ENCODE peak calls at places on chromosomes 3 and 15, in four cellular contexts. One of them, this sample, is unnamed.

GRCh38 chr3:13011369-13012227 is 61.6 kb downstream of the IQSEC1 start:
- DNase-seq in fibroblast of lung: no peak
- DNase-seq in IMR-90: no peak
- DNase-seq in GM23248: no peak
- DNase-seq in this sample: no peak

GRCh38 chr3:42707620-42708355 is 5.2 kb upstream of the HHATL start:
- DNase-seq in fibroblast of lung: no peak
- DNase-seq in GM23248: no peak
- DNase-seq in IMR-90: no peak
- DNase-seq in this sample: no peak

GRCh38 chr3:146131616-146132410 is 29.2 kb downstream of the PLOD2 start:
- DNase-seq in GM23248: peak; percentile 92
- DNase-seq in fibroblast of lung: peak; percentile 98
- DNase-seq in IMR-90: peak; percentile 91
- DNase-seq in this sample: peak; percentile 51

GRCh38 chr15:101207867-101208288 is 44.0 kb downstream of the CHSY1 start:
- DNase-seq in IMR-90: peak; percentile 86
- DNase-seq in GM23248: peak; percentile 85
- DNase-seq in fibroblast of lung: peak; percentile 73
- DNase-seq in this sample: peak; percentile 68

GRCh38 chr3:12885585-12885934 is 44.2 kb upstream of the RPL32 start:
- DNase-seq in fibroblast of lung: no peak
- DNase-seq in IMR-90: no peak
- DNase-seq in GM23248: no peak
- DNase-seq in this sample: no peak

GRCh38 chr15:40441012-40441735 is 421 bp downstream of the BAHD1 start:
- DNase-seq in fibroblast of lung: no peak
- DNase-seq in IMR-90: no peak
- DNase-seq in GM23248: peak; percentile 43
- DNase-seq in this sample: no peak

GRCh38 chr15:67176195-67176971 is 78.1 kb downstream of the AAGAB start:
- DNase-seq in IMR-90: no peak
- DNase-seq in fibroblast of lung: no peak
- DNase-seq in GM23248: no peak
- DNase-seq in this sample: no peak

GRCh38 chr3:159947220-159947619 is 41.4 kb upstream of the IL12A start:
- DNase-seq in fibroblast of lung: peak; percentile 96
- DNase-seq in IMR-90: peak; percentile 94
- DNase-seq in GM23248: peak; percentile 85
- DNase-seq in this sample: peak; percentile 11

GRCh38 chr15:74400915-74401757 is 32.6 kb downstream of the SEMA7A start:
- DNase-seq in GM23248: peak; percentile 41
- DNase-seq in IMR-90: no peak
- DNase-seq in fibroblast of lung: peak; percentile 54
- DNase-seq in this sample: peak; percentile 83

GRCh38 chr3:13071695-13072094 is 1.5 kb downstream of the IQSEC1 start:
- DNase-seq in fibroblast of lung: no peak
- DNase-seq in IMR-90: no peak
- DNase-seq in GM23248: no peak
- DNase-seq in this sample: no peak

GRCh38 chr3:119514637-119515036 is 16.3 kb downstream of the TIMMDC1 start:
- DNase-seq in fibroblast of lung: no peak
- DNase-seq in GM23248: no peak
- DNase-seq in IMR-90: no peak
- DNase-seq in this sample: no peak

GRCh38 chr3:123876858-123877257 is 7.3 kb downstream of the MYLK start:
- DNase-seq in GM23248: no peak
- DNase-seq in IMR-90: no peak
- DNase-seq in fibroblast of lung: no peak
- DNase-seq in this sample: no peak

GRCh38 chr3:195768414-195768813 is 43.3 kb downstream of the MUC4 start:
- DNase-seq in GM23248: no peak
- DNase-seq in fibroblast of lung: no peak
- DNase-seq in IMR-90: no peak
- DNase-seq in this sample: no peak

GRCh38 chr3:195154793-195155535 is 116.0 kb downstream of the XXYLT1 start:
- DNase-seq in GM23248: peak; percentile 85
- DNase-seq in fibroblast of lung: peak; percentile 98
- DNase-seq in IMR-90: peak; percentile 97
- DNase-seq in this sample: peak; percentile 84

GRCh38 chr3:179769411-179770247 is 116.8 kb downstream of the USP13 start:
- DNase-seq in fibroblast of lung: no peak
- DNase-seq in IMR-90: no peak
- DNase-seq in GM23248: no peak
- DNase-seq in this sample: no peak

GRCh38 chr3:124467980-124468902 is 262.0 kb upstream of the UMPS start:
- DNase-seq in fibroblast of lung: peak; percentile 26
- DNase-seq in IMR-90: peak; percentile 40
- DNase-seq in GM23248: peak; percentile 51
- DNase-seq in this sample: peak; percentile 24

GRCh38 chr3:25257026-25257425 is 171.0 kb upstream of the RARB start:
- DNase-seq in GM23248: no peak
- DNase-seq in IMR-90: no peak
- DNase-seq in fibroblast of lung: peak; percentile 89
- DNase-seq in this sample: peak; percentile 1

GRCh38 chr3:36418296-36418695 is 38.0 kb downstream of the STAC start:
- DNase-seq in fibroblast of lung: peak; percentile 50
- DNase-seq in IMR-90: no peak
- DNase-seq in GM23248: peak; percentile 48
- DNase-seq in this sample: peak; percentile 19

GRCh38 chr3:15812183-15812582 is 14.4 kb upstream of the ANKRD28 start:
- DNase-seq in IMR-90: peak; percentile 36
- DNase-seq in fibroblast of lung: no peak
- DNase-seq in GM23248: peak; percentile 65
- DNase-seq in this sample: peak; percentile 15

GRCh38 chr15:73983211-73983727 is 8.8 kb downstream of the STOML1 start:
- DNase-seq in fibroblast of lung: peak; percentile 81
- DNase-seq in GM23248: peak; percentile 94
- DNase-seq in IMR-90: peak; percentile 77
- DNase-seq in this sample: peak; percentile 88

GRCh38 chr3:193910886-193911738 is 224.8 kb upstream of the HES1 start:
- DNase-seq in fibroblast of lung: no peak
- DNase-seq in GM23248: no peak
- DNase-seq in IMR-90: no peak
- DNase-seq in this sample: no peak

GRCh38 chr15:74245342-74245931 is 9.3 kb downstream of the CCDC33 start:
- DNase-seq in GM23248: peak; percentile 20
- DNase-seq in IMR-90: no peak
- DNase-seq in fibroblast of lung: no peak
- DNase-seq in this sample: no peak

GRCh38 chr15:80958818-80959495 is 30.7 kb downstream of the MESD start:
- DNase-seq in fibroblast of lung: no peak
- DNase-seq in GM23248: no peak
- DNase-seq in IMR-90: no peak
- DNase-seq in this sample: no peak

GRCh38 chr3:39449796-39450195 is 17.7 kb upstream of the MOBP start:
- DNase-seq in fibroblast of lung: no peak
- DNase-seq in IMR-90: no peak
- DNase-seq in GM23248: no peak
- DNase-seq in this sample: no peak

GRCh38 chr3:9600597-9600996 is 47.0 kb upstream of the LHFPL4 start:
- DNase-seq in GM23248: peak; percentile 34
- DNase-seq in fibroblast of lung: peak; percentile 6
- DNase-seq in IMR-90: no peak
- DNase-seq in this sample: no peak

GRCh38 chr3:9398715-9399708 is 1.6 kb downstream of the SETD5 start:
- DNase-seq in GM23248: peak; percentile 78
- DNase-seq in IMR-90: peak; percentile 66
- DNase-seq in fibroblast of lung: peak; percentile 54
- DNase-seq in this sample: peak; percentile 57

GRCh38 chr3:15527031-15527459 is 5.5 kb upstream of the COLQ start:
- DNase-seq in IMR-90: peak; percentile 30
- DNase-seq in fibroblast of lung: peak; percentile 7
- DNase-seq in GM23248: no peak
- DNase-seq in this sample: no peak

GRCh38 chr3:127722928-127723603 is 50.3 kb downstream of the ABTB1 start:
- DNase-seq in fibroblast of lung: no peak
- DNase-seq in IMR-90: peak; percentile 25
- DNase-seq in GM23248: peak; percentile 49
- DNase-seq in this sample: no peak

GRCh38 chr15:78050441-78050809 is 27.1 kb downstream of the TBC1D2B start:
- DNase-seq in fibroblast of lung: peak; percentile 56
- DNase-seq in GM23248: peak; percentile 51
- DNase-seq in IMR-90: no peak
- DNase-seq in this sample: no peak

GRCh38 chr3:170180107-170180951 is 1.2 kb downstream of the PHC3 start:
- DNase-seq in fibroblast of lung: peak; percentile 18
- DNase-seq in IMR-90: peak; percentile 42
- DNase-seq in GM23248: peak; percentile 46
- DNase-seq in this sample: peak; percentile 35

GRCh38 chr3:134803051-134803505 is 8.0 kb downstream of the EPHB1 start:
- DNase-seq in fibroblast of lung: no peak
- DNase-seq in GM23248: no peak
- DNase-seq in IMR-90: no peak
- DNase-seq in this sample: no peak

GRCh38 chr15:77944002-77944867 is 133.3 kb downstream of the TBC1D2B start:
- DNase-seq in fibroblast of lung: peak; percentile 83
- DNase-seq in IMR-90: peak; percentile 56
- DNase-seq in GM23248: peak; percentile 93
- DNase-seq in this sample: peak; percentile 52

GRCh38 chr3:14948609-14949038 is 1.2 kb downstream of the NR2C2 start:
- DNase-seq in GM23248: no peak
- DNase-seq in IMR-90: no peak
- DNase-seq in fibroblast of lung: no peak
- DNase-seq in this sample: no peak

GRCh38 chr3:170278632-170279031 is 56.4 kb downstream of the PRKCI start:
- DNase-seq in fibroblast of lung: no peak
- DNase-seq in GM23248: no peak
- DNase-seq in IMR-90: no peak
- DNase-seq in this sample: no peak

GRCh38 chr15:25733036-25733855 is 129.9 kb downstream of the ATP10A start:
- DNase-seq in GM23248: no peak
- DNase-seq in fibroblast of lung: no peak
- DNase-seq in IMR-90: no peak
- DNase-seq in this sample: no peak

GRCh38 chr15:25728816-25729215 is 134.3 kb downstream of the ATP10A start:
- DNase-seq in fibroblast of lung: no peak
- DNase-seq in IMR-90: no peak
- DNase-seq in GM23248: no peak
- DNase-seq in this sample: no peak

GRCh38 chr15:25731411-25731810 is 131.7 kb downstream of the ATP10A start:
- DNase-seq in GM23248: no peak
- DNase-seq in fibroblast of lung: no peak
- DNase-seq in IMR-90: no peak
- DNase-seq in this sample: no peak

GRCh38 chr15:25732191-25732590 is 130.9 kb downstream of the ATP10A start:
- DNase-seq in IMR-90: no peak
- DNase-seq in fibroblast of lung: no peak
- DNase-seq in GM23248: no peak
- DNase-seq in this sample: no peak

DNA sequence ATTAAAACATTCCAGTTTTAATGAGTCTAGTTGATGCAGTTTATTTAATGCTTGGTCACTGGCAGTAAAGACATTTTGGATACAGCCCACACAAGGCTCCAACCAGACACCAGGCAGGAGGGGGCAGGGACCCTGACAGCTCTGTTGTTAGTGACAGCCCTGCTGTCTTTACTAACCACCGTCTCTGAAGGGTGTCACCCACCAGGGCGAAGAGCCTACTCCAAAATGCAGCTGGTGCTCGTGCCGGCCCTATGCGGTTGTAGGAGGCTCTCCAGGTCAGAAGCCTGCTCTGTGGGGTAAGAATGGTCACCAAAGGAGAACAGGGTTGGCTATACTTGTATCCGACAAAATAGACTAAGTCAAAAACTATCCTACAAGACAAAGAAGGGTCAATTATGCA is 132.2 kb downstream of the ATP10A start:
- DNase-seq in GM23248: no peak
- DNase-seq in fibroblast of lung: no peak
- DNase-seq in IMR-90: no peak
- DNase-seq in this sample: no peak
- H2AFZ ChIP-seq in GM23248: no peak overlapping the region
- H2AFZ ChIP-seq in fibroblast of lung: no peak overlapping the region
- H2AFZ ChIP-seq in IMR-90: no peak overlapping the region
- H2AFZ ChIP-seq in this sample: no peak overlapping the region

GRCh38 chr3:112781611-112782010 is 65.1 kb downstream of the CD200R1L start:
- DNase-seq in fibroblast of lung: peak; percentile 49
- DNase-seq in GM23248: peak; percentile 39
- DNase-seq in IMR-90: peak; percentile 68
- DNase-seq in this sample: peak; percentile 33
- H3K4me1 ChIP-seq in fibroblast of lung: peaks cover 31% of the 10 kb centered on the region
- H3K4me1 ChIP-seq in GM23248: peaks cover 56% of the 10 kb centered on the region
- H3K4me1 ChIP-seq in IMR-90: peaks cover 25% of the 10 kb centered on the region
- H3K4me1 ChIP-seq in this sample: peaks cover 34% of the 10 kb centered on the region

DNA sequence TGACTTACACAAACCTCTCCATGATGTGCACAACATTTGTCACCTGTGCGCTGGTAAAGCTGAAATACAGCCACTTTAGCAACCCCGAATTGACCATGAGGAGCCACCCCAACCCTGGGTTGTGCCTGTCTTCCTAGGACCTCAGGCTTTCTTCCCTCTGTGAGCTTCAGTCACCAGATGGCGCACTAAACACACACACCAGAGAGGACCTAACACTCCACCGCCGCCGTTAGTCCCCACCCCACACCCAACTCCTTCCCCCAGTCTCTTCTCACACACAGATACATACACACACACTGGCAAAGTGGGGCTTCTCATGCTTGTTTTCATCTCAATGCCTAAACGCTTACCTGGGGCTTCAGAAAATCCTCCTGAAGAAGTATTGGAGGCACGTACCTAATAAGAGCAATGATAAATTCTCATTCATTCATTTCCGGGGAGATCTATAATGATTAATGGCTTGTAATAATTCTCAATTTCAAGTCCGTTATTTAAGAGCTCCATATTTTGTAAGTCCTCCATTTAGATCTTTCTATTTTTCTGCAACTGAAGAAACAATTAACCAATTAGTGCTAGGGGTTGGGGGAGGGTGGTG is 2.1 kb upstream of the CCDC80 start:
- DNase-seq in fibroblast of lung: peak; percentile 89
- DNase-seq in GM23248: peak; percentile 94
- DNase-seq in IMR-90: peak; percentile 92
- DNase-seq in this sample: peak; percentile 79
- H3K9ac ChIP-seq in fibroblast of lung: no peak overlapping the region
- H3K9ac ChIP-seq in GM23248: peak overlapping the region; percentile 97
- H3K9ac ChIP-seq in IMR-90: peak overlapping the region; percentile 56
- H3K9ac ChIP-seq in this sample: peak overlapping the region; percentile 17

DNA sequence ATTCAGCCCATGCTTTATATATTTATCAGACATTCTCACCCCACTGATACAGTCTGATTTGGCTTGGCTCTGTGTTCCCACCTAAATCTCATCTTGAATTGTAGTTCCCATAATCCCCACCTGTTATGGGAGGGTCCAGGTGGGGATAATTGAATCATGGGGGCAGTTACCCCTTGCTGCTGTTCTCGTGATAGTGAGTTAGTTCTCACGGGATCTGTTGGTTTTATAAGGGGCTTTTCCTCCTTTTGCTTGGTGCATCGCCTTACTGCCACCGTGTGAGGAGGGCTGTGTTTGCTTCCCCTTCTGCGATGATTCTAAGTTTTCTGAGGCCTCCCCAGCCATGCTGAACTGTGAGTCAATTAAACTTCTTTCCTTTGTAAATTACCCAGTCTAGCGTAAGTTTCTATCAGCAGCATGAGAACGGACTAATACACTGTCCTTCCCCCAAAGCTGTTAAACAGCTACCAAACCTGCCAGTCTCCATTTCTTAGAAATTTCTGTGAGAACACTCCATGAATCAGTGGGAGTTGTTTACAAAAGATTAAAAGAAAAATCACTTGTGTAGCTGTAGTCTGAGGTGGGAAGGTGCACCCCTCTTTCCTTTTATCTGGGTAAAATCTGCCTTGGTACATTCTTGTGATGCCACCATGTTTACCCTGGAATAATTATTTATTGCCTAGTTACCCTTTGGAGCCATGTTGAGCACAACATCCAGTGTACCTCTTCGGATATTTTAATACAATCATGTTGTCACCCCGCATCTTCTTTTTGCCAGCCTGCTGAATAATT is 160.5 kb downstream of the THSD4 start:
- DNase-seq in fibroblast of lung: no peak
- DNase-seq in GM23248: no peak
- DNase-seq in IMR-90: no peak
- DNase-seq in this sample: no peak
- H2AFZ ChIP-seq in fibroblast of lung: no peak overlapping the region
- H2AFZ ChIP-seq in GM23248: no peak overlapping the region
- H2AFZ ChIP-seq in IMR-90: no peak overlapping the region
- H2AFZ ChIP-seq in this sample: no peak overlapping the region